ENCODE peak calls at places on chromosomes 12 and 14, in nine cellular contexts. R is kidney tubule cell; H is stimulated activated CD8-positive, alpha-beta memory T cell treated with anti-CD3 and anti-CD28 coated beads, Interleukin-7, amount 100 ng/mL, for 4 hours; S is NCI-H1436; D is T-helper 2 cell; Y is T1000; G is smooth muscle cell of the brain vasculature; W is SK-N-SH; M is stimulated activated CD4-positive, alpha-beta T cell treated with anti-CD3 and anti-CD28 coated beads, Interleukin-15, amount 100 ng/mL, for 1 hour. Z is an unnamed sample.

GRCh38 chr12:81610955-81611889 is 147.9 kb downstream of the PPFIA2 start:
- DNase-seq in R (peak; percentile 34), H (no peak), S (no peak), D (no peak), Y (no peak), G (no peak), W (peak; percentile 15), M (no peak), Z (no peak)

GRCh38 chr12:10361622-10362021 is 28.2 kb downstream of the KLRK1 start:
- DNase-seq in R (no peak), H (no peak), S (no peak), D (no peak), Y (no peak), G (no peak), W (no peak), M (no peak), Z (peak; percentile 15)

GRCh38 chr14:104188727-104189400 is 50.5 kb downstream of the KIF26A start:
- DNase-seq in R (no peak), H (no peak), S (no peak), D (no peak), Y (no peak), G (no peak), W (no peak), M (no peak), Z (no peak)

GRCh38 chr14:78131616-78132015 is 38.6 kb upstream of the NRXN3 start:
- DNase-seq in R (no peak), H (no peak), S (no peak), D (no peak), Y (no peak), G (no peak), W (no peak), M (no peak), Z (peak; percentile 14)

GRCh38 chr12:93235881-93236280 is 141.8 kb upstream of the NUDT4 start:
- DNase-seq in R (no peak), H (no peak), S (no peak), D (no peak), Y (no peak), G (no peak), W (no peak), M (no peak), Z (no peak)

GRCh38 chr14:50086316-50086700 is 30.1 kb downstream of the VCPKMT start:
- DNase-seq in R (no peak), H (no peak), S (no peak), D (no peak), Y (no peak), G (no peak), W (no peak), M (no peak), Z (no peak)

GRCh38 chr14:51454351-51454750 is 197.4 kb upstream of the FRMD6 start:
- DNase-seq in R (no peak), H (no peak), S (no peak), D (no peak), Y (no peak), G (no peak), W (no peak), M (no peak), Z (no peak)

GRCh38 chr12:50397122-50397650 is 777 bp upstream of the FAM186A start:
- DNase-seq in R (peak; percentile 26), H (no peak), S (no peak), D (no peak), Y (no peak), G (no peak), W (no peak), M (no peak), Z (no peak)

GRCh38 chr12:23084236-23084995 is 459.4 kb downstream of the ETNK1 start:
- DNase-seq in R (peak; percentile 97), H (no peak), S (no peak), D (no peak), Y (peak; percentile 81), G (no peak), W (peak; percentile 63), M (no peak), Z (no peak)

GRCh38 chr12:47188576-47189441 is 109.0 kb upstream of the AMIGO2 start:
- DNase-seq in R (no peak), H (no peak), S (no peak), D (no peak), Y (no peak), G (no peak), W (no peak), M (no peak), Z (peak; percentile 56)